ENCODE peak calls at places on chromosomes 5 and 9, in ten cellular contexts. O, S, A, W, Z, T, G, F, Y and D are unnamed samples. For H3K9me3, the result is how much of the 10 kb centered on the place peaks cover.

GRCh38 chr5:56190500-56190899 is 42.6 kb downstream of the ANKRD55 start:
- DNase-seq in T (peak), O (no peak), S (no peak), Z (no peak), G (no peak), Y (no peak), F (no peak), A (peak), W (no peak), D (no peak)

GRCh38 chr5:40628428-40628827 is 51.3 kb upstream of the PTGER4 start:
- DNase-seq in O (no peak), F (no peak), S (no peak), G (no peak), W (no peak), Y (no peak), T (no peak), A (no peak), Z (no peak), D (no peak)

GRCh38 chr5:83632874-83633273 is 87.8 kb downstream of the HAPLN1 start:
- DNase-seq in O (no peak), S (peak), T (peak), Y (no peak), F (no peak), Z (no peak), W (peak), G (no peak), A (no peak), D (no peak)

GRCh38 chr5:2068515-2068914 is 185.8 kb upstream of the IRX4 start:
- DNase-seq in T (no peak), Y (no peak), G (no peak), W (no peak), F (no peak), Z (no peak), O (no peak), A (no peak), S (no peak), D (no peak)

GRCh38 chr9:10127867-10128266 is 484.9 kb downstream of the PTPRD start:
- DNase-seq in F (no peak), W (no peak), Y (no peak), G (no peak), A (no peak), O (no peak), S (no peak), T (peak), Z (no peak), D (no peak)

GRCh38 chr9:134655591-134656333 is 14.2 kb downstream of the COL5A1 start:
- DNase-seq in O (no peak), F (no peak), T (no peak), Y (peak), W (no peak), A (peak), Z (no peak), G (no peak), S (no peak), D (no peak)

GRCh38 chr9:126692041-126692758 is 78.5 kb downstream of the LMX1B start:
- DNase-seq in O (no peak), Y (peak), T (no peak), G (no peak), A (no peak), Z (no peak), W (no peak), S (no peak), F (no peak), D (no peak)

GRCh38 chr9:89592963-89593775 is 11.6 kb upstream of the GADD45G start:
- DNase-seq in Z (no peak), A (no peak), Y (no peak), S (peak), G (no peak), O (no peak), F (no peak), T (peak), W (no peak), D (peak)

GRCh38 chr5:172637740-172638139 is 3.3 kb upstream of the NEURL1B start:
- DNase-seq in A (no peak), Y (no peak), O (no peak), W (no peak), T (no peak), F (no peak), S (no peak), Z (peak), G (no peak), D (no peak)

GRCh38 chr9:135402048-135402738 is 77.4 kb upstream of the PPP1R26 start:
- DNase-seq in Y (no peak), T (no peak), W (no peak), A (no peak), Z (no peak), G (no peak), S (no peak), F (no peak), O (no peak), D (no peak)

GRCh38 chr5:135140805-135141204 is 106.8 kb upstream of the PITX1 start:
- DNase-seq in A (peak), T (peak), S (peak), F (no peak), W (peak), O (no peak), G (no peak), Y (no peak), Z (no peak), D (no peak)

GRCh38 chr5:102796481-102796880 is 41.4 kb downstream of the PAM start:
- DNase-seq in T (peak), W (no peak), O (no peak), F (no peak), S (no peak), Z (no peak), Y (no peak), G (no peak), A (no peak), D (no peak)

GRCh38 chr9:36866840-36867239 is 167.2 kb downstream of the PAX5 start:
- DNase-seq in G (no peak), Y (peak), S (peak), Z (no peak), W (no peak), F (no peak), T (no peak), A (no peak), O (no peak), D (no peak)

GRCh38 chr9:97985058-97985861 is 2.1 kb downstream of the ANP32B start:
- DNase-seq in F (no peak), T (peak), S (peak), A (no peak), O (no peak), W (no peak), Y (peak), Z (no peak), G (peak), D (no peak)

GRCh38 chr5:176881021-176881749 is 18.0 kb downstream of the HK3 start:
- DNase-seq in Z (no peak), O (no peak), A (no peak), F (no peak), T (no peak), Y (peak), G (no peak), S (no peak), W (no peak), D (no peak)

GRCh38 chr9:94980947-94981632 is 254.6 kb downstream of the AOPEP start:
- DNase-seq in Z (no peak), W (no peak), Y (no peak), S (no peak), F (no peak), O (no peak), T (no peak), A (no peak), G (no peak), D (no peak)

GRCh38 chr9:98085955-98086354 is 29.4 kb downstream of the NANS start:
- DNase-seq in Z (no peak), G (no peak), W (no peak), S (peak), F (no peak), A (no peak), O (no peak), Y (peak), T (no peak), D (no peak)

GRCh38 chr5:65157906-65158603 is 323.7 kb downstream of the ADAMTS6 start:
- DNase-seq in A (no peak), T (no peak), S (peak), Z (no peak), F (no peak), Y (no peak), G (no peak), O (no peak), W (peak), D (no peak)

GRCh38 chr5:76622973-76623596 is at the start of gene F2RL2:
- DNase-seq in A (peak), Y (no peak), T (peak), O (no peak), W (no peak), G (no peak), F (no peak), S (peak), Z (no peak), D (no peak)

GRCh38 chr5:132074091-132074771 is 642 bp downstream of the CSF2 start:
- DNase-seq in S (no peak), Y (peak), F (no peak), G (no peak), T (no peak), Z (no peak), A (no peak), W (no peak), O (no peak), D (no peak)

GRCh38 chr9:35909274-35909673 is at the start of gene SPAAR:
- DNase-seq in T (no peak), F (no peak), A (peak), W (no peak), S (no peak), Z (no peak), G (no peak), Y (no peak), O (no peak), D (no peak)

GRCh38 chr9:116404228-116404627 is 250.6 kb downstream of the PAPPA start:
- DNase-seq in W (no peak), G (no peak), A (no peak), T (no peak), Y (no peak), F (no peak), O (no peak), Z (no peak), S (no peak), D (no peak)

GRCh38 chr5:145942749-145943148 is 6.4 kb downstream of the SH3RF2 start:
- DNase-seq in S (no peak), T (no peak), G (no peak), W (no peak), A (no peak), O (no peak), Y (no peak), F (no peak), Z (no peak), D (no peak)

GRCh38 chr5:28517691-28518090 is 1479.3 kb upstream of the CDH9 start:
- DNase-seq in Y (no peak), F (no peak), G (no peak), S (no peak), A (no peak), O (no peak), T (no peak), Z (no peak), W (no peak), D (no peak)

GRCh38 chr9:114288233-114289051 is 34.5 kb upstream of the ORM1 start:
- DNase-seq in S (peak), T (peak), F (peak), A (peak), Z (peak), O (no peak), Y (peak), W (no peak), G (no peak), D (no peak)

GRCh38 chr9:21968331-21969010 is 25.7 kb downstream of the CDKN2A start:
- DNase-seq in O (no peak), Y (no peak), T (no peak), W (no peak), S (no peak), F (no peak), A (no peak), Z (no peak), G (no peak), D (no peak)

GRCh38 chr9:21412109-21412508 is 3.2 kb downstream of the IFNA8 start:
- DNase-seq in Z (no peak), F (no peak), T (no peak), A (no peak), O (no peak), W (no peak), S (no peak), G (no peak), Y (no peak), D (no peak)

GRCh38 chr5:41978686-41979085 is 53.6 kb downstream of the FBXO4 start:
- DNase-seq in Y (no peak), S (no peak), T (no peak), W (no peak), Z (no peak), O (no peak), G (no peak), F (no peak), A (no peak), D (no peak)

GRCh38 chr9:74497750-74498615 is 848 bp downstream of the RORB start:
- DNase-seq in F (no peak), T (no peak), A (peak), S (peak), Z (no peak), G (no peak), W (no peak), Y (peak), O (no peak), D (no peak)

GRCh38 chr5:148186248-148187003 is 16.4 kb upstream of the SPINK6 start:
- DNase-seq in G (no peak), T (peak), Y (no peak), A (no peak), S (no peak), Z (no peak), F (no peak), W (no peak), O (no peak), D (no peak)

GRCh38 chr9:16154570-16155078 is 601.8 kb downstream of the CCDC171 start:
- DNase-seq in A (peak), Y (no peak), F (no peak), W (no peak), T (no peak), Z (no peak), G (no peak), O (no peak), S (peak), D (peak)

GRCh38 chr9:135404451-135405144 is 75.0 kb upstream of the PPP1R26 start:
- DNase-seq in F (no peak), T (no peak), A (no peak), Y (no peak), G (no peak), S (no peak), O (no peak), W (no peak), Z (no peak), D (no peak)

GRCh38 chr9:136943291-136944093 is 1.0 kb downstream of the FBXW5 start:
- DNase-seq in F (peak), W (no peak), T (no peak), G (no peak), O (no peak), S (no peak), A (peak), Z (peak), Y (peak), D (no peak)

GRCh38 chr9:127074561-127075548 is 47.6 kb downstream of the ANGPTL2 start:
- DNase-seq in Y (no peak), G (no peak), T (no peak), A (peak), Z (no peak), F (no peak), W (no peak), O (peak), S (no peak), D (no peak)

GRCh38 chr5:25950681-25951080 is 1087.7 kb downstream of the CDH9 start:
- DNase-seq in Z (no peak), Y (no peak), W (no peak), F (no peak), O (no peak), S (no peak), T (no peak), A (no peak), G (no peak), D (no peak)

DNA sequence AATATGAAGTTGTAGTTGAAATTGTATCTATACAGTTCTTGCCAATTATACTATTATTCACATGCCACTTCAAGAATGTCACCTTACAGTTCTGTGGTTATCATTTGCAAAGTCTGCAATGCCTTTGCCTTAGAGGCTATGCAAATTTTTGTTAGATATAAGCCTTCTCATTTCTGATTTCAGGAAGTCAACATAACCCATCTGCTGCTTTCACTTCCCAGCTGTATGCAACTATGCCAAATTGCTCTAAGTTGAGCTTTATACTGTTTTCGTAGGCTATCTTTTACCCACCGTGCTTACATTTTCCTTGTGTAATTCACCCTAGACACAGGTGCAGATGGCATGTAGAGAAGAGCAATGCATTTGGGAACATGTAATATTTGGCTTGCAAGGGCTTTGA is 1083.0 kb downstream of the CDH9 start:
- DNase-seq in T (no peak), A (no peak), Y (no peak), F (no peak), O (no peak), Z (no peak), W (no peak), G (no peak), S (no peak), D (no peak)
- H3K9me3 ChIP-seq in T (under half), A (under half), Y (under half), F (under half), O (under half), Z (under half), W (under half), G (under half), S (under half), D (under half)

DNA sequence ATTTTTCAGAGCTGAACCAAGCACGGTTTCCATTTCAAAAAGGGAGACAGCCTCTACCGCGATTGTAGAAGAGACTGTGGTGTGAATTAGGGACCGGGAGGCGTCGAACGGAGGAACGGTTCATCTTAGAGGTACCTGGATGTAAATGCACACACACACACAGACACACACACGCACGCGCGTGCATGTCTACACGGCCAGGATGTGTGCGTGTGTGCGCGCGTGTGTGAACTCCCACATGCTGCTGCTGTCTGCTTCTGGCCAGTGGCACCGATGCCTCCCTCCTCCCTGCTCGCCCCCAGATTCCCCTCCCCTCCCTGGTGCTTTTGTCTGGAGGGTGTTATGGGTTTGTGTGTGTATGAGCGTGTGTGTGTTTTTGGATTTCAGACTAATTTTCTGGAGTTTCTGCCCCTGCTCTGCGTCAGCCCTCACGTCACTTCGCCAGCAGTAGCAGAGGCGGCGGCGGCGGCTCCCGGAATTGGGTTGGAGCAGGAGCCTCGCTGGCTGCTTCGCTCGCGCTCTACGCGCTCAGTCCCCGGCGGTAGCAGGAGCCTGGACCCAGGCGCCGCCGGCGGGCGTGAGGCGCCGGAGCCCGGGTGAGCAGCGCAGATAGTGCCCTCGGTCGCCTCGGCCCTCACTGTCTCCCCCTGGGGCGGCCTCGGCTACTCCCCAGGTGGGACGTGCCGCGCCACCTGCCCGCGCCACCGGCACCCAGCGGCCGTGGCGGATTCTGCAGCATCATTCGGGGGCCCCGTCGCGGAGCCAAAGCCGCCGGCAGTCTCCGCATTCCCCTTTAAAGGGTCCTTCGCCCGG is at the start of gene NTRK2:
- DNase-seq in W (no peak), Y (peak), A (peak), O (no peak), F (peak), T (peak), G (no peak), S (peak), Z (no peak), D (no peak)
- TF ChIP-seq POLR2A in W (no peak), Y (no peak), A (no peak), O (no peak), F (peak), T (no peak), G (no peak), S (no peak), Z (no peak), D (no peak)

GRCh38 chr9:120935383-120935857 is 8.8 kb upstream of the TRAF1 start:
- DNase-seq in G (no peak), O (peak), Z (peak), F (peak), Y (peak), W (no peak), S (peak), T (peak), A (peak), D (peak)

GRCh38 chr9:120937127-120937526 is 10.5 kb upstream of the TRAF1 start:
- DNase-seq in A (peak), O (no peak), Z (no peak), F (no peak), S (no peak), W (no peak), T (no peak), Y (no peak), G (no peak), D (no peak)

GRCh38 chr9:120937596-120937995 is 11.0 kb upstream of the TRAF1 start:
- DNase-seq in G (no peak), Y (no peak), S (no peak), O (no peak), T (peak), A (no peak), F (no peak), W (no peak), Z (no peak), D (no peak)

GRCh38 chr9:120936011-120936763 is 9.6 kb upstream of the TRAF1 start:
- DNase-seq in Y (peak), A (peak), O (peak), F (peak), T (peak), G (peak), W (peak), Z (peak), S (peak), D (peak)

DNA sequence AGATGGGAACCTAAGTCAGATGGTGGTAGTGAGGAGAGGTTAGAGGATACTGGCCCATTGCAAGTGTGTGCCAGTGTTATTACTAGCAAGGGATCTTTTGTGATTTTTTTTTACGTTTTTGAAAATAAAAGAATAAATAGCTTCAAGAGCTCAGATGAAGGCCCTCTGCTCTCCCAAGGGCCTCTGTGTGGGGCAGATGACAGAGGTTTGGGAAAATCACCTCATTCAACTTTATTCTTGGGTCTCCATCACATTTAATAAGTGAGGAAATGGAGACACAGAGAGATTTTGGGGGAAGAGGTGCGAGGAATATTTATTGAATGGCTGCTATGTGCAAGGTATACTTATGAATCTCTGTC is 10.1 kb upstream of the TRAF1 start:
- DNase-seq in S (no peak), W (no peak), A (no peak), G (no peak), Y (no peak), T (no peak), Z (no peak), F (no peak), O (no peak), D (no peak)
- H3K27ac ChIP-seq in S (no peak), W (no peak), A (peak), G (no peak), Y (peak), T (peak), Z (no peak), F (peak), O (no peak), D (peak)

DNA sequence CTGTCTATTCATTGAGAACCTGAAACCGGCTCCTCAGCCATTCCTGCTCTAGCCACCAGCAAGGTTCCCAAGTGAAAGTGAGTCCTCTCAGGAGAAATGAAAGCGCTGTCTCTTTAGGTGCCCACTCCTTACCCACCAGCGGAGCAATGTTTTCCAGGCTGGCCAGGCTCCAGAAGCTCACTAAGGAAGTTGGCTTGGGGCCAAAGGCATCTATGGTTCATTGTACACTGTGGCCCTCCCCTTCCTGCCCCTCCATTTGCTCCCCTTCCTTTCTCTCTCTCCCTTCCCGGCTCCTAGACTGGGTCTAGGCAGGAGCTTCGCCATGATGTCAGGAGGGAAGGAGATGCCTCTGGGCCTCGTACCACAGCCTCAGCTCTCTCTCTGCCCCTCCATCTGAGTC is 1.1 kb upstream of the GABRP start:
- DNase-seq in T (no peak), O (no peak), W (no peak), S (no peak), Z (no peak), Y (no peak), G (no peak), A (no peak), F (no peak), D (no peak)
- H3K9me3 ChIP-seq in T (under half), O (under half), W (under half), S (under half), Z (under half), Y (under half), G (under half), A (under half), F (under half), D (under half)